ENCODE peak calls at places on chromosomes 5 and 9, in five cellular contexts. F is cerebellum; W is LHCN-M2; C is stimulated activated CD4-positive, alpha-beta T cell treated with anti-CD3 and anti-CD28 coated beads, Interleukin-15, amount 100 ng/mL, for 24 hours; V is iris pigment epithelial cell. Z is an unnamed sample.

GRCh38 chr9:4678679-4679267 is 596 bp upstream of the CDC37L1 start:
- DNase-seq in F (peak; percentile 21), W (peak; percentile 50), C (peak; percentile 24), V (peak; percentile 40), Z (no peak)

GRCh38 chr9:19028835-19029451 is 4.1 kb downstream of the SAXO1 start:
- DNase-seq in F (peak; percentile 67), C (peak; percentile 36), W (peak; percentile 68), V (peak; percentile 72), Z (no peak)

GRCh38 chr5:153585616-153586015 is 95.1 kb downstream of the GRIA1 start:
- DNase-seq in W (no peak), F (no peak), C (no peak), V (no peak), Z (no peak)

GRCh38 chr5:131747180-131748105 is 49.4 kb downstream of the FNIP1 start:
- DNase-seq in F (no peak), C (no peak), V (peak; percentile 75), W (peak; percentile 26), Z (no peak)

GRCh38 chr5:52811067-52811749 is 23.5 kb downstream of the ITGA1 start:
- DNase-seq in F (no peak), W (peak; percentile 68), V (peak; percentile 85), C (no peak), Z (no peak)

GRCh38 chr5:4584982-4585381 is 555.1 kb upstream of the ADAMTS16 start:
- DNase-seq in W (peak; percentile 63), C (no peak), F (no peak), V (peak; percentile 94), Z (peak; percentile 65)

GRCh38 chr5:96079075-96079474 is 117.4 kb upstream of the ELL2 start:
- DNase-seq in C (peak; percentile 59), F (no peak), W (peak; percentile 96), V (peak; percentile 95), Z (no peak)

GRCh38 chr9:129182625-129183494 is 4.8 kb upstream of the IER5L start:
- DNase-seq in C (no peak), F (no peak), V (no peak), W (no peak), Z (peak; percentile 89)

GRCh38 chr5:91182763-91183162 is 200.4 kb downstream of the ARRDC3 start:
- DNase-seq in C (no peak), W (peak; percentile 97), F (no peak), V (peak; percentile 40), Z (no peak)

GRCh38 chr5:101431201-101431600 is 528.1 kb upstream of the ST8SIA4 start:
- DNase-seq in V (no peak), F (no peak), C (no peak), W (no peak), Z (no peak)

GRCh38 chr9:132744881-132745761 is 74.9 kb downstream of the GTF3C4 start:
- DNase-seq in C (peak; percentile 5), F (no peak), V (no peak), W (no peak), Z (peak; percentile 52)

GRCh38 chr9:99947395-99947794 is 40.9 kb downstream of the STX17 start:
- DNase-seq in W (no peak), F (no peak), C (no peak), V (peak; percentile 16), Z (no peak)

GRCh38 chr5:148981353-148981752 is 81.5 kb downstream of the SH3TC2 start:
- DNase-seq in F (no peak), W (no peak), V (no peak), C (no peak), Z (peak; percentile 79)

GRCh38 chr9:135487281-135488012 is 7.9 kb downstream of the PPP1R26 start:
- DNase-seq in F (no peak), C (no peak), V (no peak), W (no peak), Z (no peak)

GRCh38 chr5:142655339-142656267 is 30.3 kb downstream of the FGF1 start:
- DNase-seq in F (peak; percentile 92), C (peak; percentile 80), W (peak; percentile 71), V (peak; percentile 71), Z (peak; percentile 95)

GRCh38 chr5:149795360-149795759 is 65.2 kb downstream of the PPARGC1B start:
- DNase-seq in C (no peak), W (no peak), V (no peak), F (no peak), Z (no peak)

GRCh38 chr5:14449052-14449661 is 132.4 kb upstream of the OTULINL start:
- DNase-seq in F (no peak), W (peak; percentile 96), C (no peak), V (peak; percentile 99), Z (peak; percentile 66)

GRCh38 chr9:35705836-35706430 is 16.2 kb upstream of the TPM2 start:
- DNase-seq in C (no peak), F (peak; percentile 84), W (no peak), V (no peak), Z (no peak)

GRCh38 chr5:133643365-133643764 is 31.0 kb upstream of the FSTL4 start:
- DNase-seq in F (no peak), W (no peak), V (no peak), C (no peak), Z (no peak)

GRCh38 chr9:121884057-121884512 is 209.0 kb downstream of the TTLL11 start:
- DNase-seq in W (no peak), F (peak; percentile 76), C (no peak), V (no peak), Z (no peak)

GRCh38 chr9:24258626-24259025 is 287.1 kb downstream of the IZUMO3 start:
- DNase-seq in W (no peak), C (no peak), F (peak; percentile 40), V (no peak), Z (no peak)

GRCh38 chr5:14060218-14060617 is 82.9 kb upstream of the TRIO start:
- DNase-seq in F (no peak), V (peak; percentile 29), W (no peak), C (no peak), Z (no peak)

GRCh38 chr9:111916234-111916645 is 19.6 kb downstream of the UGCG start:
- DNase-seq in C (peak; percentile 50), W (no peak), F (no peak), V (no peak), Z (no peak)

GRCh38 chr9:94817291-94818195 is 91.0 kb downstream of the AOPEP start:
- DNase-seq in V (no peak), F (peak; percentile 54), C (no peak), W (no peak), Z (no peak)

GRCh38 chr5:68884893-68885292 is 208.9 kb upstream of the SLC30A5 start:
- DNase-seq in V (peak; percentile 19), C (no peak), W (peak; percentile 9), F (no peak), Z (no peak)

GRCh38 chr5:129962506-129962905 is 58.2 kb downstream of the CHSY3 start:
- DNase-seq in W (no peak), V (no peak), C (no peak), F (no peak), Z (no peak)

GRCh38 chr9:126984969-126985368 is 70.4 kb downstream of the RALGPS1 start:
- DNase-seq in F (peak; percentile 78), C (no peak), V (no peak), W (peak; percentile 72), Z (no peak)

GRCh38 chr5:43063731-43064171 is 23.6 kb upstream of the ANXA2R start:
- DNase-seq in F (no peak), W (no peak), C (no peak), V (peak; percentile 66), Z (peak; percentile 66)

Z was measured in islet precursor cell.